ENCODE peak calls at places on chromosomes 5 and 9, in ten cellular contexts. O is IMR-90; J is heart right ventricle; X is body of pancreas; G is fibroblast of pulmonary artery; K is CD8-positive, alpha-beta T cell; W is tibial nerve; A is mucosa of descending colon; I is AG04449; Z is sigmoid colon. T is an unnamed sample.

GRCh38 chr9:21549251-21549765 is 67.2 kb upstream of the IFNE start:
- DNase-seq in A (no peak), O (peak; percentile 97), W (no peak), X (peak; percentile 15), Z (no peak), I (peak; percentile 98), K (no peak), J (no peak), G (peak; percentile 99), T (peak; percentile 98)

GRCh38 chr5:4725594-4725993 is 414.5 kb upstream of the ADAMTS16 start:
- DNase-seq in K (no peak), G (no peak), W (no peak), Z (no peak), X (no peak), J (no peak), I (no peak), A (no peak), O (no peak), T (no peak)

GRCh38 chr5:98069876-98070512 is 703.5 kb upstream of the RGMB start:
- DNase-seq in G (peak; percentile 15), I (no peak), A (no peak), O (peak; percentile 43), J (no peak), Z (no peak), K (no peak), W (no peak), X (no peak), T (peak; percentile 43)

GRCh38 chr9:125750656-125751035 is 3.5 kb downstream of the PBX3 start:
- DNase-seq in O (no peak), Z (no peak), W (no peak), X (no peak), J (no peak), K (no peak), G (no peak), A (no peak), I (no peak), T (peak; percentile 25)

GRCh38 chr5:132437604-132438275 is 52.8 kb downstream of the IRF1 start:
- DNase-seq in K (peak; percentile 43), G (peak; percentile 89), O (peak; percentile 96), Z (peak; percentile 95), A (peak; percentile 90), J (peak; percentile 73), W (peak; percentile 43), X (peak; percentile 32), I (peak; percentile 85), T (peak; percentile 94)

GRCh38 chr9:134318941-134319305 is 7.3 kb upstream of the RXRA start:
- DNase-seq in X (no peak), G (no peak), K (no peak), A (peak; percentile 19), J (peak; percentile 4), Z (peak; percentile 52), I (no peak), W (no peak), O (no peak), T (no peak)

GRCh38 chr9:78239506-78239905 is 3.6 kb downstream of the CEP78 start:
- DNase-seq in I (no peak), A (no peak), X (peak; percentile 53), G (no peak), O (no peak), W (no peak), Z (no peak), J (no peak), K (no peak), T (no peak)

GRCh38 chr9:113536166-113536482 is 72.6 kb downstream of the RGS3 start:
- DNase-seq in G (no peak), K (no peak), X (no peak), I (no peak), O (no peak), Z (no peak), A (no peak), J (no peak), W (no peak), T (no peak)

GRCh38 chr5:491119-491855 is 33.0 kb downstream of the SLC9A3 start:
- DNase-seq in Z (no peak), O (no peak), A (no peak), K (no peak), X (no peak), J (no peak), W (no peak), I (no peak), G (no peak), T (no peak)

GRCh38 chr9:107737987-107738743 is 248.6 kb upstream of the KLF4 start:
- DNase-seq in W (peak; percentile 37), X (peak; percentile 29), A (peak; percentile 77), G (peak; percentile 93), K (no peak), O (peak; percentile 95), I (no peak), Z (peak; percentile 87), J (peak; percentile 68), T (peak; percentile 96)

GRCh38 chr9:133458643-133459312 is 1.0 kb upstream of the CACFD1 start:
- DNase-seq in O (no peak), J (no peak), I (no peak), W (no peak), G (no peak), K (no peak), Z (no peak), A (no peak), X (no peak), T (no peak)

GRCh38 chr5:68884144-68884754 is 209.6 kb upstream of the SLC30A5 start:
- DNase-seq in O (no peak), K (no peak), I (no peak), X (no peak), G (no peak), A (no peak), J (no peak), Z (no peak), W (no peak), T (no peak)

GRCh38 chr9:127803507-127804352 is 1.0 kb downstream of the FPGS start:
- DNase-seq in O (no peak), I (no peak), Z (peak; percentile 71), J (no peak), G (peak; percentile 56), A (peak; percentile 66), X (no peak), K (no peak), W (no peak), T (peak; percentile 64)

GRCh38 chr5:88952344-88952743 is 69.4 kb upstream of the MEF2C start:
- DNase-seq in O (peak; percentile 25), G (peak; percentile 23), K (no peak), J (no peak), W (no peak), Z (no peak), A (no peak), I (no peak), X (no peak), T (peak; percentile 26)

GRCh38 chr9:109305801-109306200 is 15.1 kb downstream of the EPB41L4B start:
- DNase-seq in W (no peak), J (no peak), X (no peak), G (no peak), A (no peak), I (no peak), K (no peak), Z (no peak), O (no peak), T (no peak)
- H3K4me3 ChIP-seq in W (no peak overlapping the region), J (no peak overlapping the region), X (no peak overlapping the region), G (no peak overlapping the region), A (no peak overlapping the region), I (no peak overlapping the region), K (no peak overlapping the region), Z (no peak overlapping the region), O (no peak overlapping the region), T (no peak overlapping the region)

GRCh38 chr5:135332519-135333150 is 66.4 kb downstream of the MACROH2A1 start:
- DNase-seq in X (no peak), K (no peak), J (no peak), I (no peak), O (peak; percentile 77), G (peak; percentile 81), Z (no peak), A (no peak), W (no peak), T (peak; percentile 76)
- TF ChIP-seq CTCF in X (no peak), K (peak; percentile 57), J (peak; percentile 51), I (peak; percentile 32), O (peak; percentile 69), G (peak; percentile 62), Z (peak; percentile 40), A (no peak), W (peak; percentile 34), T (peak; percentile 50)

GRCh38 chr5:107430077-107430625 is 240.6 kb downstream of the EFNA5 start:
- DNase-seq in X (no peak), I (no peak), Z (no peak), J (no peak), W (no peak), G (peak; percentile 25), K (no peak), O (no peak), A (no peak), T (peak; percentile 41)

GRCh38 chr5:107436276-107436675 is 234.5 kb downstream of the EFNA5 start:
- DNase-seq in O (no peak), Z (no peak), W (no peak), K (no peak), X (no peak), A (no peak), J (no peak), I (no peak), G (no peak), T (no peak)

GRCh38 chr5:107431998-107432397 is 238.7 kb downstream of the EFNA5 start:
- DNase-seq in Z (no peak), X (no peak), K (no peak), I (no peak), J (no peak), A (no peak), W (no peak), O (peak; percentile 63), G (peak; percentile 69), T (peak; percentile 69)

GRCh38 chr5:107428303-107428761 is 242.4 kb downstream of the EFNA5 start:
- DNase-seq in J (no peak), G (peak; percentile 33), Z (no peak), K (no peak), I (no peak), O (no peak), A (no peak), X (no peak), W (no peak), T (peak; percentile 33)

DNA sequence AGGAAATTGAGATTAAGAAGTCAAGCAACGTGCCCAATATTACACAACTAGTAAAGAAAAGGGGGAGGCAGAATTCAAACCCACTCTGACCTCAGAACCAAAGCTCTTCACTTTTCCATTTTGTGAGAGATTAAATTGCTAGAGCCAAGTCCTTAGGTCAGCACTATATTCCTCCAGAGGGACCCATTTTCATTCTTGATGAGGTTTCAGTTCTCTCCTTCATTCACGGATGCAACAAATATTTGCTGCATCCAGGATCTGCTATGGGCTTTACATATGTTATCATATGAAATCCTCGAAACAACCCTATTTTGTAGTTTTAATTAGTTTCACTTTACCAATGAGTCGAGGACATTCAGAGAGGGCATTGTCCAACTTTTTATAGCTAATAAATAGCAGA is 239.2 kb downstream of the EFNA5 start:
- DNase-seq in A (no peak), I (no peak), O (no peak), X (no peak), Z (no peak), W (no peak), G (no peak), J (no peak), K (no peak), T (no peak)
- H3K4me3 ChIP-seq in A (no peak overlapping the region), I (no peak overlapping the region), O (no peak overlapping the region), X (no peak overlapping the region), Z (no peak overlapping the region), W (no peak overlapping the region), G (no peak overlapping the region), J (no peak overlapping the region), K (no peak overlapping the region), T (no peak overlapping the region)

GRCh38 chr5:148120317-148120716 is 48.0 kb upstream of the SPINK14 start:
- DNase-seq in O (no peak), W (no peak), J (no peak), K (no peak), I (no peak), X (no peak), Z (no peak), G (no peak), A (no peak), T (no peak)

GRCh38 chr5:148125641-148126040 is 42.7 kb upstream of the SPINK14 start:
- DNase-seq in A (no peak), G (peak; percentile 15), K (no peak), X (no peak), Z (no peak), J (no peak), O (peak; percentile 8), I (no peak), W (no peak), T (peak; percentile 27)
- TF ChIP-seq CTCF in A (no peak), G (peak; percentile 17), K (no peak), X (no peak), Z (no peak), J (no peak), O (no peak), I (no peak), W (no peak), T (peak; percentile 15)